ENCODE peak calls at places on chromosomes 4 and X, in six cellular contexts. P, W, U, V, F and S are unnamed samples.

GRCh38 chr4:105627620-105628019 is 75.2 kb downstream of the ARHGEF38 start:
- DNase-seq in P (no peak), W (no peak), U (no peak), V (no peak), F (no peak), S (no peak)

GRCh38 chr4:70443329-70443728 is 28.7 kb upstream of the MUC7 start:
- DNase-seq in P (no peak), W (no peak), U (no peak), V (no peak), F (no peak), S (no peak)

GRCh38 chr4:84258905-84259830 is 239.9 kb downstream of the NKX6-1 start:
- DNase-seq in P (no peak), W (peak), U (no peak), V (no peak), F (no peak), S (no peak)

GRCh38 chr4:165537028-165537648 is 158.3 kb downstream of the CPE start:
- DNase-seq in P (no peak), W (peak), U (peak), V (peak), F (no peak), S (no peak)

GRCh38 chr4:38177035-38177791 is 217.0 kb downstream of the PTTG2 start:
- DNase-seq in P (no peak), W (peak), U (peak), V (no peak), F (no peak), S (no peak)

GRCh38 chrX:153226344-153227190 is 47.5 kb downstream of the MAGEA1 start:
- DNase-seq in P (peak), W (peak), U (peak), V (peak), F (no peak), S (no peak)

GRCh38 chr4:141569141-141569540 is 67.2 kb upstream of the IL15 start:
- DNase-seq in P (no peak), W (no peak), U (no peak), V (no peak), F (no peak), S (no peak)

GRCh38 chrX:16671005-16671404 is 21.0 kb downstream of the S100G start:
- DNase-seq in P (no peak), W (peak), U (no peak), V (peak), F (no peak), S (no peak)

GRCh38 chr4:115042496-115042895 is 70.9 kb downstream of the NDST4 start:
- DNase-seq in P (no peak), W (no peak), U (no peak), V (no peak), F (no peak), S (no peak)

GRCh38 chr4:21656832-21657231 is 291.7 kb downstream of the KCNIP4 start:
- DNase-seq in P (no peak), W (peak), U (no peak), V (no peak), F (no peak), S (no peak)

GRCh38 chr4:70583952-70584834 is 7.9 kb upstream of the AMBN start:
- DNase-seq in P (no peak), W (no peak), U (no peak), V (peak), F (no peak), S (no peak)

GRCh38 chr4:83947811-83948210 is 411.9 kb downstream of the GPAT3 start:
- DNase-seq in P (no peak), W (no peak), U (no peak), V (no peak), F (no peak), S (no peak)

GRCh38 chr4:134777626-134778025 is 576.0 kb upstream of the PABPC4L start:
- DNase-seq in P (no peak), W (no peak), U (no peak), V (peak), F (no peak), S (no peak)

DNA sequence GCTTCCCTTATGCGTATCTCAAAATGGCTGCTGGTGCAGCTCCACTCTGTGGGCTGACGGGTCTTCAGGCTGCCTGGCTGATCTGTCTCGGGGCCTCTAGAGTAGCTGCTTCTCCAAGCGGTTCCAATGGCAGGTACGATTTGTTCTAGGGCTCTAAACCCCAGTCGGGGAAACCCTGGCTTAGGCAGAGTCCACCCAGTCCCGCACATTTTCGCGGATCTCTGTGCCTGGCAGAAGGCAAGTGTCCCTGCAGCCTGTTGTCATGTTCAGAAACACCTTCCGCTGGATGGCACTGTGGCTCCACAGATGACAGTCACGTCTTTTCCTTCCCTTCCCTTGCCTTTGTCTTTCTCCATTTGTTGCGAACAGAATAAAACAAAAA is 54.4 kb downstream of the NBDY start:
- DNase-seq in P (no peak), W (no peak), U (no peak), V (no peak), F (peak), S (peak)
- TF ChIP-seq CTCF in P (no peak), W (no peak), U (no peak), V (no peak), F (peak), S (peak)

GRCh38 chrX:119474615-119475388 is 6.6 kb downstream of the SLC25A5 start:
- DNase-seq in P (no peak), W (no peak), U (no peak), V (no peak), F (no peak), S (no peak)

GRCh38 chrX:119479845-119480244 is 11.6 kb downstream of the SLC25A5 start:
- DNase-seq in P (no peak), W (no peak), U (no peak), V (no peak), F (no peak), S (no peak)

GRCh38 chrX:119475389-119476101 is 7.3 kb downstream of the SLC25A5 start:
- DNase-seq in P (no peak), W (no peak), U (no peak), V (no peak), F (no peak), S (no peak)

GRCh38 chrX:119478504-119478903 is 10.3 kb downstream of the SLC25A5 start:
- DNase-seq in P (no peak), W (no peak), U (no peak), V (no peak), F (no peak), S (no peak)

DNA sequence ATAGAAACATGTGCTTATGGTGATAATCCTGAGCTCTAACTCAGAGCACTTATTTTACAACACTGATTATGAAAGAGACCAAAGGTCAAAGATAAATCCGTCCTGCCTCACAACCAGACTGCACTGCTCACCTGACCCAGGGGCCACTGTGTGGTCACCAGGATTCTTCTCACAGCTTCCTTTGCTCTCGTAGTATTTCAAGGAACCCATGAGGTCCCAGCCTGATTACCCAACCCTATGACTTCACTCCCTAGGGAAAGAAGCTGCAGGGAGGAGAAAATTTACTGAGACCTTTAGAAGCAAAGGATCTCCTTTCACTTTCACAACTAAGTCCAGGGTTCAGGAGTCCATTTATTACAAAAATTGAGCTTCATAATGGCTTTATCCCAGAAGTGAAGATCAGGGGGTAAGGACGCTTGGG is 9.6 kb downstream of the SLC25A5 start:
- DNase-seq in P (no peak), W (peak), U (no peak), V (peak), F (no peak), S (no peak)
- H3K4me3 ChIP-seq in P (no peak), W (no peak), U (no peak), V (no peak), F (peak), S (no peak)

GRCh38 chr4:126812076-126812475 is 820.7 kb upstream of the INTU start:
- DNase-seq in P (no peak), W (no peak), U (no peak), V (no peak), F (no peak), S (no peak)
- TF ChIP-seq CTCF in P (no peak), W (no peak), U (no peak), V (no peak), F (no peak), S (no peak)

GRCh38 chr4:40201898-40202297 is 5.1 kb downstream of the RHOH start:
- DNase-seq in P (no peak), W (no peak), U (no peak), V (no peak), F (no peak), S (no peak)

GRCh38 chr4:40206421-40206820 is 9.6 kb downstream of the RHOH start:
- DNase-seq in P (no peak), W (no peak), U (no peak), V (no peak), F (no peak), S (no peak)

GRCh38 chr4:40204507-40205258 is 7.9 kb downstream of the RHOH start:
- DNase-seq in P (no peak), W (no peak), U (no peak), V (no peak), F (no peak), S (no peak)

GRCh38 chr4:40202474-40202873 is 5.6 kb downstream of the RHOH start:
- DNase-seq in P (no peak), W (no peak), U (no peak), V (no peak), F (no peak), S (no peak)

GRCh38 chr4:40205259-40206198 is 8.7 kb downstream of the RHOH start:
- DNase-seq in P (no peak), W (no peak), U (no peak), V (no peak), F (no peak), S (no peak)
- H3K4me3 ChIP-seq in P (peak), W (no peak), U (no peak), V (no peak), F (no peak), S (no peak)

GRCh38 chrX:49884290-49884862 is 5.1 kb downstream of the USP27X start:
- DNase-seq in P (peak), W (peak), U (peak), V (peak), F (peak), S (peak)
- TF ChIP-seq CTCF in P (peak), W (peak), U (peak), V (peak), F (peak), S (no peak)

DNA sequence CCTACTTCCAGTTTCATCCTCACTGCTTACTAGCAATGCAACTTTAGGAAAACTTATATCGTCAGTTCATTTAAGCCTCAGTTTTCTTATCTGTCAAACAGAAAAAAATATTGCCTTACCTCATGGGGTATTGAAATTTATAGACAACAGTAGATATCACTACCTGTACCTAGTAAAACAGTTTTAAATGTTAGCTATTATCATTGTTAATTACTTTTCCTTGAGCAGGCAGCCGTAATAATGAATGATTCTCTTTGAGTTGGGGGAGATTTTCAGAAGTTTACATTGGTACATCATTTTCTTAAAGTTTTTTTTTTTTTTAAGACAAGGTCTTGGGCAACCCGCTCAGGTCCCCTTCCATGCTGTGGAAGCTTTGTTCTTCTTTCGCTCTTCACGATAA is 71.7 kb upstream of the BMPR1B start:
- DNase-seq in P (no peak), W (no peak), U (no peak), V (no peak), F (no peak), S (no peak)
- H3K4me3 ChIP-seq in P (no peak), W (no peak), U (no peak), V (no peak), F (no peak), S (no peak)